ENCODE peak calls at places on chromosomes 6 and 20, in ten cellular contexts. Y is mammary epithelial cell, D is dorsolateral prefrontal cortex, T is heart right ventricle, Q is tibial artery, W is AG04450, H is upper lobe of right lung, R is HepG2, S is mesothelial cell of epicardium, L is left lung. I is an unnamed sample.

GRCh38 chr20:38268115-38268514 is 7.6 kb upstream of the KIAA1755 start:
- DNase-seq in Y (no peak), D (no peak), T (no peak), Q (peak; percentile 27), W (no peak), H (no peak), R (no peak), S (no peak), L (no peak), I (no peak)

GRCh38 chr6:126118934-126119333 is 132.6 kb downstream of the TRMT11 start:
- DNase-seq in Y (no peak), D (no peak), T (no peak), Q (no peak), W (no peak), H (no peak), R (no peak), S (no peak), L (no peak), I (no peak)

GRCh38 chr6:7234547-7234946 is 78.5 kb downstream of the SSR1 start:
- DNase-seq in Y (no peak), D (no peak), T (no peak), Q (no peak), W (no peak), H (no peak), R (no peak), S (no peak), L (no peak), I (no peak)

GRCh38 chr20:47309806-47310426 is 46.6 kb downstream of the ZMYND8 start:
- DNase-seq in Y (no peak), D (no peak), T (no peak), Q (peak; percentile 64), W (no peak), H (no peak), R (no peak), S (no peak), L (no peak), I (no peak)

GRCh38 chr6:127118505-127119360 is at the start of gene RSPO3:
- DNase-seq in Y (peak; percentile 17), D (no peak), T (no peak), Q (peak; percentile 64), W (no peak), H (peak; percentile 70), R (no peak), S (peak; percentile 26), L (peak; percentile 80), I (no peak)

GRCh38 chr20:11411765-11412164 is 505.9 kb upstream of the BTBD3 start:
- DNase-seq in Y (no peak), D (no peak), T (no peak), Q (no peak), W (no peak), H (no peak), R (no peak), S (no peak), L (no peak), I (no peak)

GRCh38 chr6:209432-210103 is 82.7 kb upstream of the DUSP22 start:
- DNase-seq in Y (no peak), D (no peak), T (no peak), Q (no peak), W (no peak), H (no peak), R (no peak), S (no peak), L (no peak), I (no peak)

GRCh38 chr20:54257090-54257816 is 49.4 kb downstream of the PFDN4 start:
- DNase-seq in Y (peak; percentile 92), D (no peak), T (no peak), Q (no peak), W (peak; percentile 89), H (no peak), R (no peak), S (no peak), L (no peak), I (no peak)

GRCh38 chr6:148608211-148608951 is 138.4 kb upstream of the UST start:
- DNase-seq in Y (peak; percentile 30), D (no peak), T (no peak), Q (no peak), W (no peak), H (no peak), R (peak; percentile 12), S (no peak), L (no peak), I (no peak)

GRCh38 chr6:27163858-27164257 is 83.6 kb upstream of the PRSS16 start:
- DNase-seq in Y (no peak), D (no peak), T (no peak), Q (no peak), W (no peak), H (no peak), R (no peak), S (no peak), L (no peak), I (no peak)

GRCh38 chr6:92371809-92372208 is 1047.5 kb downstream of the EPHA7 start:
- DNase-seq in Y (no peak), D (no peak), T (no peak), Q (no peak), W (no peak), H (no peak), R (no peak), S (no peak), L (no peak), I (no peak)

GRCh38 chr6:83514877-83515466 is 2.6 kb downstream of the PRSS35 start:
- DNase-seq in Y (peak; percentile 48), D (no peak), T (peak; percentile 16), Q (no peak), W (peak; percentile 63), H (no peak), R (peak; percentile 29), S (no peak), L (no peak), I (no peak)

GRCh38 chr6:154605207-154605877 is 94.9 kb upstream of the CNKSR3 start:
- DNase-seq in Y (peak; percentile 62), D (no peak), T (no peak), Q (no peak), W (no peak), H (no peak), R (no peak), S (no peak), L (no peak), I (no peak)

GRCh38 chr6:119137194-119138072 is 59.0 kb upstream of the FAM184A start:
- DNase-seq in Y (peak; percentile 54), D (no peak), T (no peak), Q (peak; percentile 82), W (no peak), H (no peak), R (no peak), S (no peak), L (no peak), I (no peak)

GRCh38 chr20:32159766-32160221 is 47.7 kb downstream of the PLAGL2 start:
- DNase-seq in Y (no peak), D (no peak), T (no peak), Q (peak; percentile 24), W (no peak), H (peak; percentile 38), R (no peak), S (no peak), L (no peak), I (no peak)

GRCh38 chr20:32984631-32985354 is 19.4 kb downstream of the SUN5 start:
- DNase-seq in Y (no peak), D (no peak), T (no peak), Q (no peak), W (no peak), H (no peak), R (no peak), S (no peak), L (no peak), I (no peak)

GRCh38 chr6:154937306-154938244 is 57.5 kb upstream of the TIAM2 start:
- DNase-seq in Y (no peak), D (no peak), T (no peak), Q (peak; percentile 53), W (peak; percentile 27), H (no peak), R (no peak), S (no peak), L (no peak), I (no peak)

GRCh38 chr20:32078777-32079176 is 26.7 kb downstream of the HCK start:
- DNase-seq in Y (no peak), D (no peak), T (no peak), Q (no peak), W (no peak), H (no peak), R (no peak), S (no peak), L (no peak), I (no peak)

GRCh38 chr6:84762941-84763396 is 1.4 kb downstream of the TBX18 start:
- DNase-seq in Y (no peak), D (no peak), T (no peak), Q (no peak), W (no peak), H (no peak), R (no peak), S (peak; percentile 25), L (peak; percentile 67), I (no peak)
- TF ChIP-seq CTCF in Y (no peak), D (no peak), T (no peak), Q (no peak), W (no peak), H (no peak), R (no peak), S (no peak), L (no peak), I (no peak)

DNA sequence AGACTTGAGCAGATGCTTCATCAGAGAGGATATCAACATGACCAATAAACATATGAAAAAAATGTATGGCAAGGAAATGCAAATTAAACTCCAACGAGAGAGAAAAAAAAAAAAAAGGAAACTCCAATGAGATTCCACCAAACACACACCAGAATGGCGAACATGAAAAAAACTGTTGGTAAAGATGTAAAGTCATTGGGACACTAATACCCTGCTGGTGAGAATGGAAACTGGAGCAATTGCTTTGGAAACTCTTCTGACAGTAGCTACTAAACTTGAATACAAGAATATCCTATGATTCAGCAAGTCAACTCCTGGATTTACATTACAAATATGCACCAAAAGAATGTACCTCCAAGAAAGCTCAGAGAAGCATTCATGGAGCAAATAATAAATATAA is 260.7 kb upstream of the ECI2 start:
- DNase-seq in Y (no peak), D (no peak), T (no peak), Q (no peak), W (no peak), H (no peak), R (no peak), S (no peak), L (no peak), I (no peak)
- TF ChIP-seq CTCF in Y (no peak), D (no peak), T (no peak), Q (no peak), W (peak; percentile 25), H (no peak), R (no peak), S (no peak), L (no peak), I (no peak)

GRCh38 chr6:89597988-89598387 is 40.6 kb downstream of the LYRM2 start:
- DNase-seq in Y (peak; percentile 76), D (no peak), T (no peak), Q (no peak), W (no peak), H (no peak), R (peak; percentile 64), S (no peak), L (no peak), I (no peak)
- TF ChIP-seq CTCF in Y (peak; percentile 21), D (peak; percentile 13), T (no peak), Q (peak; percentile 34), W (no peak), H (peak; percentile 39), R (peak; percentile 53), S (no peak), L (no peak), I (no peak)

DNA sequence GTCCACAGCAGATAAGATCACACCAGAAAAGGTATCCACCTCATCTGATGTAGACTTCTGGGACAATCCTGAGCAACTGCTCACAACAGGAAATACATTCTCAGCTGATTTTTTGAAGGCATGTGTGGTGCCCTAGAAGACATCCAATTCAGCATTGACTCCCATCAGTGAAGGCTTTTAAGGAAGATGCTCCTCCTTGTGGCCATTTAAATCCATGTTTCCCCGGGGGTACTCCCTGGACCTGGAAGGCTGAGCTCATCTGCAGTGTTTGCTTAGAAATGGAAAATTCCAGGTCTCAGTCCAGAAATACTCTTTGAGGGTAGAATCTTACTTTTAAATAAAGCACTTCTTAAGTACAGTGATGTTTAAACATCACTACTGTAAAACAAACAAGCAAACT is 195.5 kb upstream of the PDE10A start:
- DNase-seq in Y (no peak), D (no peak), T (no peak), Q (no peak), W (no peak), H (no peak), R (no peak), S (no peak), L (no peak), I (no peak)
- TF ChIP-seq CTCF in Y (no peak), D (no peak), T (no peak), Q (no peak), W (peak; percentile 40), H (no peak), R (no peak), S (no peak), L (no peak), I (no peak)

I was measured in activated B cell treated with CpG ODN at 0.5 μM for 24 hours.